ENCODE peak calls at places on chromosome 9, in seven cellular contexts. J is colonic mucosa; L is dermis microvascular lymphatic vessel endothelial cell; E is stimulated activated CD4-positive, alpha-beta T cell treated with anti-CD3 and anti-CD28 coated beads, Interleukin-1b, Interleukin-23, amount 100 ng/mL, for 24 hours; A is LHCN-M2; P is thyroid gland; Y is NCI-H1436. M is an unnamed sample.

GRCh38 chr9:8224381-8224791 is 424.8 kb upstream of the DMAC1 start:
- DNase-seq in E (no peak), Y (no peak), P (no peak), A (no peak), L (no peak), J (no peak), M (peak)

GRCh38 chr9:104694218-104694617 is at the start of gene OR13D1:
- DNase-seq in A (no peak), L (no peak), J (no peak), E (no peak), P (no peak), Y (no peak), M (no peak)

GRCh38 chr9:123318961-123319421 is 37.0 kb upstream of the CRB2 start:
- DNase-seq in L (no peak), P (peak), Y (no peak), E (no peak), A (no peak), J (no peak), M (no peak)

GRCh38 chr9:81685763-81686613 is 3.4 kb downstream of the TLE1 start:
- DNase-seq in L (peak), A (peak), P (peak), J (peak), E (no peak), Y (no peak), M (no peak)

GRCh38 chr9:93298498-93299417 is 114.8 kb downstream of the WNK2 start:
- DNase-seq in A (no peak), Y (no peak), L (no peak), J (peak), E (no peak), P (no peak), M (no peak)

GRCh38 chr9:26163931-26164330 is 485.7 kb upstream of the TUSC1 start:
- DNase-seq in A (no peak), L (no peak), E (no peak), Y (no peak), J (no peak), P (no peak), M (no peak)

GRCh38 chr9:4417578-4418325 is 72.5 kb upstream of the SLC1A1 start:
- DNase-seq in E (no peak), P (no peak), A (peak), Y (no peak), L (peak), J (no peak), M (peak)

GRCh38 chr9:94932647-94933415 is 206.3 kb downstream of the AOPEP start:
- DNase-seq in E (no peak), Y (no peak), J (peak), L (no peak), A (no peak), P (no peak), M (no peak)

GRCh38 chr9:34085581-34086500 is 37.2 kb upstream of the UBAP2 start:
- DNase-seq in P (no peak), E (no peak), A (peak), J (no peak), L (no peak), Y (no peak), M (no peak)